ENCODE peak calls at places on chromosomes 16 and 17, in ten cellular contexts. H is fibroblast of lung, S is ovary, K is body of pancreas, C is tibial artery, G is neural progenitor cell, B is stomach, I is AG04450, Z is cardiac muscle cell, U is GM23338. R is an unnamed sample.

GRCh38 chr16:85253127-85253941 is 141.1 kb upstream of the CIBAR2 start:
- DNase-seq in C (no peak), B (peak), H (no peak), G (peak), S (no peak), U (peak), Z (peak), K (peak), I (no peak), R (peak)

GRCh38 chr17:2243953-2244352 is 59.6 kb downstream of the SMG6 start:
- DNase-seq in K (no peak), G (no peak), Z (no peak), S (no peak), I (no peak), B (no peak), H (peak), U (no peak), C (no peak), R (no peak)

GRCh38 chr17:57408064-57408811 is 151.9 kb downstream of the MSI2 start:
- DNase-seq in B (no peak), I (no peak), S (no peak), G (peak), U (peak), K (no peak), H (no peak), C (no peak), Z (peak), R (peak)

GRCh38 chr16:11404608-11405007 is 59.3 kb downstream of the RMI2 start:
- DNase-seq in C (no peak), Z (no peak), K (no peak), H (no peak), S (no peak), B (no peak), G (no peak), I (no peak), U (no peak), R (no peak)

GRCh38 chr17:65191805-65192740 is 54.9 kb downstream of the RGS9 start:
- DNase-seq in I (no peak), B (no peak), S (no peak), H (peak), K (no peak), U (no peak), G (no peak), C (no peak), Z (no peak), R (no peak)

GRCh38 chr16:10989494-10989893 is 45.1 kb downstream of the CLEC16A start:
- DNase-seq in G (no peak), H (no peak), I (no peak), S (no peak), Z (no peak), B (no peak), U (no peak), C (no peak), K (no peak), R (no peak)

GRCh38 chr16:87297918-87298631 is 19.1 kb downstream of the C16orf95 start:
- DNase-seq in U (peak), H (peak), K (peak), I (no peak), S (no peak), G (peak), Z (peak), C (no peak), B (no peak), R (no peak)

GRCh38 chr17:39653316-39653661 is 11.9 kb upstream of the TCAP start:
- DNase-seq in C (no peak), H (no peak), S (no peak), Z (no peak), U (no peak), I (no peak), K (no peak), G (no peak), B (no peak), R (no peak)

GRCh38 chr17:40499551-40500189 is 1.8 kb downstream of the TNS4 start:
- DNase-seq in I (no peak), S (peak), G (peak), C (peak), U (peak), B (peak), Z (peak), K (peak), H (peak), R (peak)

GRCh38 chr16:48164907-48165715 is 9.3 kb upstream of the ABCC12 start:
- DNase-seq in H (peak), K (peak), G (peak), S (peak), I (peak), U (peak), Z (peak), B (peak), C (peak), R (peak)

GRCh38 chr17:36183811-36184765 is 7.7 kb upstream of the TBC1D3B start:
- DNase-seq in S (peak), Z (no peak), U (no peak), G (no peak), K (no peak), B (no peak), C (no peak), I (no peak), H (peak), R (no peak)

GRCh38 chr17:36183001-36183810 is 6.8 kb upstream of the TBC1D3B start:
- DNase-seq in Z (peak), B (peak), S (peak), K (peak), H (peak), I (peak), U (peak), C (peak), G (peak), R (peak)

GRCh38 chr17:36185416-36185815 is 9.0 kb upstream of the TBC1D3B start:
- DNase-seq in S (no peak), C (no peak), B (no peak), I (no peak), G (no peak), H (no peak), Z (no peak), K (no peak), U (no peak), R (no peak)

GRCh38 chr17:36182176-36183000 is 6.0 kb upstream of the TBC1D3B start:
- DNase-seq in K (peak), C (no peak), U (peak), H (peak), B (no peak), I (no peak), Z (peak), G (peak), S (peak), R (no peak)
- H3K4me3 ChIP-seq in K (peak), C (peak), U (peak), H (peak), B (peak), I (peak), Z (peak), G (peak), S (peak), R (peak)

DNA sequence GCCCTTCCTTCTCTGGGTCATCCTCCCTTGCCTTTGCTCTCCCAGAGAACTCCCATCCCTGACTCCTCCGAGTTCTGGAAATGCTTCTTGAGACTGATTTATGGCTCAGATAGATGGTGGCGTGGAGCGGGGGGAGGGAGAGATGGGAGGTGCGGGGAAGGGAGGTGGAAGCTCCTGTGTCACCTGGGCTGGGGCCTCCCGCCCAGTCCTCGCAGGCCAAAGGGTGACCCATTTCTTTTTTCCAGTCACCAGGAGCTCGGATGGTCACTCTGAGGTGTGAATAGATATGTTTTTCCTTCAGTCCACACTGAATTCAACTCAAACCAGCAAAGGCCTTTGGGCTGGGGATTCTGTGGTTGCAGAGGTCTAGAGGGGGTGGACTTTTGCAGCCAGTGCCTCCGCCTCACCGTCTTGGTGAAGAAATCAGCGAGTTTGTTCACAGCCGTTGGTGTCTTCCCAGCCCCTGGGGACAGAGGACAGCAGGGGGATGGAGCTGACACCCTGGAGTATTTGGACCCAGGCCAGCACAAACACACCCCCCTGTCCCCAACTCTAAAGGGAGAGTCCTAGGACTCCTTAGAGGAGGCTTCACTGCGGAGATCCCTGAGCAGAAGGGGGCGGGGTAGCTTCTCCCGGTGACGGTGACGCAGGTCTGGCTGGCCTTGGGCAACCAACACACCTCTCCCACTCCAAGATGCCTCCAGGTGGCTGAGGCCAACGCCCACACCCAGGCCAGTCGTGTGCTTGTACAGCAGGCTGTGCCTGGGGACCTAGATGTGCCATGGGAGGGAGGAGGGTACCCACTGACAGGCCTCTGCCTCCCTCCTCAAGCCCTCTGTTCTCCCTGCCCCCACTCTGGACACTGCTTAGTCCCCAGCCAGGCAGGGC is 80.6 kb downstream of the AMFR start:
- DNase-seq in H (no peak), K (peak), S (no peak), U (no peak), C (no peak), G (no peak), Z (no peak), B (no peak), I (no peak), R (no peak)
- TF ChIP-seq CTCF in H (no peak), K (no peak), S (no peak), U (no peak), C (no peak), G (no peak), Z (no peak), B (no peak), I (no peak), R (no peak)

GRCh38 chr17:43014020-43014615 is 7.5 kb downstream of the IFI35 start:
- DNase-seq in K (no peak), C (no peak), H (no peak), S (no peak), B (no peak), Z (no peak), G (no peak), U (no peak), I (no peak), R (no peak)

GRCh38 chr17:43014946-43015519 is 7.2 kb downstream of the VAT1 start:
- DNase-seq in Z (no peak), I (no peak), H (no peak), C (no peak), B (no peak), S (no peak), K (no peak), G (no peak), U (no peak), R (no peak)

GRCh38 chr17:43011728-43012472 is 5.3 kb downstream of the IFI35 start:
- DNase-seq in B (no peak), C (no peak), Z (peak), G (no peak), U (no peak), S (peak), K (no peak), I (no peak), H (no peak), R (no peak)

GRCh38 chr17:43015579-43015978 is 6.6 kb downstream of the VAT1 start:
- DNase-seq in S (no peak), C (peak), U (no peak), K (peak), B (no peak), Z (no peak), G (no peak), H (peak), I (no peak), R (no peak)

GRCh38 chr17:43013296-43013695 is 6.7 kb downstream of the IFI35 start:
- DNase-seq in I (no peak), G (no peak), C (no peak), H (no peak), S (no peak), Z (no peak), K (no peak), U (no peak), B (no peak), R (no peak)
- H3K27ac ChIP-seq in I (no peak), G (no peak), C (no peak), H (no peak), S (no peak), Z (peak), K (no peak), U (no peak), B (no peak), R (no peak)

GRCh38 chr16:70646260-70647241 is at the start of gene IL34:
- DNase-seq in K (no peak), G (no peak), Z (no peak), S (peak), I (no peak), U (no peak), B (no peak), C (no peak), H (no peak), R (no peak)
- H3K4me3 ChIP-seq in K (no peak), G (no peak), Z (no peak), S (no peak), I (no peak), U (no peak), B (no peak), C (peak), H (no peak), R (no peak)

GRCh38 chr17:45234641-45235040 is 13.0 kb downstream of the FMNL1 start:
- DNase-seq in H (no peak), G (peak), I (no peak), C (no peak), K (no peak), Z (peak), B (no peak), S (no peak), U (peak), R (no peak)
- TF ChIP-seq CTCF in H (no peak), G (peak), I (peak), C (no peak), K (peak), Z (peak), B (no peak), S (no peak), U (peak), R (no peak)

GRCh38 chr17:1019451-1019850 is 22.5 kb downstream of the TIMM22 start:
- DNase-seq in I (no peak), C (peak), S (no peak), K (no peak), B (peak), G (no peak), H (no peak), U (no peak), Z (peak), R (no peak)

GRCh38 chr17:1024076-1024475 is 27.1 kb downstream of the TIMM22 start:
- DNase-seq in G (no peak), I (no peak), H (no peak), S (no peak), Z (no peak), C (no peak), U (no peak), B (no peak), K (no peak), R (no peak)

GRCh38 chr17:1018547-1018946 is 21.6 kb downstream of the TIMM22 start:
- DNase-seq in H (no peak), Z (no peak), K (no peak), I (no peak), G (no peak), S (no peak), U (no peak), C (no peak), B (no peak), R (no peak)

GRCh38 chr17:1022278-1023024 is 25.5 kb downstream of the TIMM22 start:
- DNase-seq in G (peak), B (no peak), H (no peak), C (peak), Z (no peak), I (no peak), S (no peak), K (no peak), U (no peak), R (no peak)

GRCh38 chr17:1021147-1021546 is 24.2 kb downstream of the TIMM22 start:
- DNase-seq in B (no peak), S (no peak), Z (no peak), G (no peak), H (no peak), I (no peak), U (no peak), C (no peak), K (no peak), R (no peak)
- H3K27ac ChIP-seq in B (peak), S (no peak), Z (peak), G (no peak), H (no peak), I (no peak), U (no peak), C (peak), K (no peak), R (no peak)

GRCh38 chr17:33680479-33680878 is 387.4 kb upstream of the ASIC2 start:
- DNase-seq in B (no peak), K (no peak), Z (no peak), C (no peak), H (no peak), S (no peak), U (no peak), G (no peak), I (no peak), R (no peak)
- H3K4me3 ChIP-seq in B (no peak), K (no peak), Z (no peak), C (no peak), H (no peak), S (no peak), U (no peak), G (no peak), I (no peak), R (no peak)

DNA sequence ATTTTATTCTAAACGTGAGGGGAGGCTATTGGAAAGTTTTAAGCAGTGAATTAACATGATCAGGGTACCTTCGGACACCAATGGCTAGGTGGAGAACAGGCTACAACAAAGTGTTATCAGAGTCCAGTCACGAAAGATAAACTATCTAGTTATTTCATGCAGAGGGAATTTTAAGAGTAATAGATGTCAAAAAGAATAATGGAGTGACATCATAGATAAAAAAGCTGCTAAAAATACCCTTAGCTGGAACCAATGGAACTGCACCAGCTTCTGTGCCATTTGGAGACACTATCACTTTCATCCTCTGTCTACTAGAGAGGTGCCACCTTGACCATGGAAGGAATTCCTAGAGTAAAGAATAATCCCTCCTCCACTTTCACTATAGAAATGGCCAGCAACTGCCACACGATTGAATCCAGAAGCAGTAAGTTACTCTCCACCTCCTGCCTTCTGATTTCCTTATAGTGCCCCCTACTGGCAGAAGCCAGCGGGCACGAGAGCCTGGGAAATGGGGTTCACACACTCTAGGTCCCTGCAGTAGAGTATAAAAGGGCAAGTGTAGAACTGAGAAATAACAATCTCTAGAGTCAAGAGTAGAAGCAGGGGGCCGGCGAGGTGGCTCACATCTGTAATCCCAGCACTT is 2.8 kb upstream of the ALDH3A2 start:
- DNase-seq in U (peak), C (peak), G (peak), B (no peak), S (no peak), H (peak), I (no peak), K (peak), Z (peak), R (peak)
- TF ChIP-seq CTCF in U (peak), C (peak), G (peak), B (no peak), S (no peak), H (peak), I (peak), K (peak), Z (peak), R (peak)

DNA sequence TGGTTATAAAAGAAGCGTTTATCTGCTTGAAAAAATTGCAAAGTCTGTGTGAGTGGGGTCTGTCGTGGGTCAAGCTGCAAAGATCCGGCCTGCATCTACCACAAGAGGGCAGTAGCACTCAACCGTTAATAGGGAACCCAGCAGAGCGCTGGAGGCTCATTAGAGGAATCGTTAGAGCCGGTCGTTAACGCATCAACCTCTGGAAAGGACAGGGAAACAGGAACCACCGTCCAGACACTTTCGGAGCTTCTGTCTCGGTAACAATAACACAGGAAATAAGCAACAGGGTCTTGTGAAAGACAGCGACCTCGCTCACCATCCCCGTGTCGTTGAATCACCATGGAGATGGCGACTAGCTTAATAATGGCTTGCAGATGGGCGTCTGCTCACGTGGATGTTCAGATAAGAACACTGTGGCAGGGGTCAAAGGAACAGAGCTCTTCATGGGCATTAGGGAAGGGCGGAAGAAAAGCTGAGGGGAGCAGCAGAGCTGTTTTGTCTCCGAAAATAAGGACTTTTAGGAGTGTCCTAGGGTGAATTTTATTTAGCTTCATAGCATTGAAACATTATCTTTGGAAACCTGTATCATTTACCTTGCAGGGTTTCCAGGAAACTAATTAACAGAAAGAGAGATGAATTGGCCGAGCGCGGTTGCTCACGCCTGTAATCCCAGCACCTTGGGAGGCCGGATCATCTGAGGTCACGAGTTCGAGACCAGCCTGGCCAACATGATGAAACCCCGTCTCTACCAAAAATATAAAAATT is 11.9 kb upstream of the NSRP1 start:
- DNase-seq in B (peak), S (peak), G (peak), U (peak), I (peak), K (peak), Z (peak), H (peak), C (peak), R (peak)
- H3K27ac ChIP-seq in B (no peak), S (no peak), G (no peak), U (no peak), I (no peak), K (no peak), Z (no peak), H (peak), C (no peak), R (peak)

DNA sequence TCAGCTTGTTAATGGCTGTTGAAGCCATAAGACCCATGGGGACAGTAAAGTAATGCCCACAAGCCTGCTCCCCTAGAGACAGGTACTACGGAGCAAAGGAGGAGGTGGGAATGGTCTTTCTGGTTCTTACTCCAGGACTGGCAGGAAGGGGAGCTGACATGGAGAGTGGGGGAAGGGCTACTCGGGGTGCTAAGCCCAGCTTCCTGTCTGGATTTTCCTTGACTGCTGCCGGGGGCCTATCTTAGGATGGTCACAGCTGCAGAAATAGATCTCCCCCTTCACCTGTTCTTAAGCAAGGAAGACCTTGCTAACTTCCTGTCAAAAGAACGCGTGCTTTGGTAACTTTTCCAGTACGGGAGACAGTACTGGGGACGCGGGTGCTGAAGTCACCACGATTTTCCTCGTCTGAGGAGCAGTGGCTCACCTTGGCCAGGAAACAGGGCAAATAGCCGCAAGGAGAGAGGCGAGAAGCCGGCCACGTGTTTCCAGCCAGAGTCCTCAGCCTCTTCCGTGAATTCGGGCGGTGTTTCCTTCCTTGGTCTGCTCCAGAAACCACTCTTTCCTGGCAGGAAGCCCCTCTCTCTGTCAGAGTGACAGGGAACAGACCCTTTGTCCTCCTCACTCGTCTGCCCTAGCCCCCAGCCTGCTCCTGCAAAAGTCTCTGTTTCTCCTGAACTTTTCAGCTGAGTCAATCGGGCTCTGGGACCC is 656 bp upstream of the PRR29 start:
- DNase-seq in G (peak), S (no peak), C (peak), I (no peak), K (no peak), Z (peak), H (no peak), U (peak), B (no peak), R (no peak)
- H3K4me3 ChIP-seq in G (peak), S (peak), C (peak), I (no peak), K (no peak), Z (peak), H (peak), U (peak), B (peak), R (peak)